ENCODE peak calls at places on chromosomes 3 and 15, in four cellular contexts. H, P, L and J are unnamed samples.

GRCh38 chr3:25587975-25588374 is 76.7 kb downstream of the TOP2B start:
- DNase-seq in H (no peak), P (no peak), L (no peak), J (no peak)

GRCh38 chr15:97783240-97783639 is 177.3 kb upstream of the ARRDC4 start:
- DNase-seq in H (no peak), P (no peak), L (no peak), J (no peak)

GRCh38 chr3:107241217-107241616 is 136.0 kb upstream of the CCDC54 start:
- DNase-seq in H (peak; percentile 32), P (peak; percentile 33), L (peak; percentile 28), J (peak; percentile 16)

GRCh38 chr3:160486459-160486869 is 36.9 kb upstream of the TRIM59 start:
- DNase-seq in H (no peak), P (peak; percentile 75), L (no peak), J (no peak)

GRCh38 chr3:176867681-176868663 is 329.3 kb downstream of the TBL1XR1 start:
- DNase-seq in H (peak; percentile 73), P (no peak), L (no peak), J (no peak)

GRCh38 chr15:58779554-58779953 is 8.5 kb downstream of the MINDY2 start:
- DNase-seq in H (no peak), P (no peak), L (no peak), J (no peak)

GRCh38 chr15:39605146-39605545 is 24.3 kb downstream of the THBS1 start:
- DNase-seq in H (no peak), P (no peak), L (no peak), J (no peak)

GRCh38 chr3:42032693-42033349 is 58.3 kb upstream of the TRAK1 start:
- DNase-seq in H (peak; percentile 45), P (peak; percentile 97), L (no peak), J (no peak)

GRCh38 chr3:194541483-194541882 is 54.7 kb upstream of the ATP13A3 start:
- DNase-seq in H (no peak), P (no peak), L (no peak), J (no peak)

GRCh38 chr3:89300976-89301375 is 193.6 kb downstream of the EPHA3 start:
- DNase-seq in H (no peak), P (no peak), L (no peak), J (no peak)

GRCh38 chr3:138950006-138950644 is 3.1 kb downstream of the FOXL2NB start:
- DNase-seq in H (no peak), P (peak; percentile 21), L (no peak), J (peak; percentile 11)

GRCh38 chr3:35602395-35602936 is 36.9 kb upstream of the ARPP21 start:
- DNase-seq in H (no peak), P (no peak), L (no peak), J (no peak)

GRCh38 chr3:94076055-94076454 is 13.2 kb downstream of the NSUN3 start:
- DNase-seq in H (no peak), P (no peak), L (no peak), J (no peak)

GRCh38 chr3:94311651-94312050 is 248.8 kb downstream of the NSUN3 start:
- DNase-seq in H (no peak), P (no peak), L (no peak), J (no peak)

GRCh38 chr3:107285197-107285596 is 92.0 kb upstream of the CCDC54 start:
- DNase-seq in H (no peak), P (peak; percentile 25), L (no peak), J (no peak)

GRCh38 chr3:146164951-146165350 is 4.0 kb upstream of the PLOD2 start:
- DNase-seq in H (no peak), P (no peak), L (no peak), J (no peak)

GRCh38 chr3:124075758-124076157 is 83.8 kb upstream of the ROPN1 start:
- DNase-seq in H (no peak), P (no peak), L (no peak), J (no peak)

DNA sequence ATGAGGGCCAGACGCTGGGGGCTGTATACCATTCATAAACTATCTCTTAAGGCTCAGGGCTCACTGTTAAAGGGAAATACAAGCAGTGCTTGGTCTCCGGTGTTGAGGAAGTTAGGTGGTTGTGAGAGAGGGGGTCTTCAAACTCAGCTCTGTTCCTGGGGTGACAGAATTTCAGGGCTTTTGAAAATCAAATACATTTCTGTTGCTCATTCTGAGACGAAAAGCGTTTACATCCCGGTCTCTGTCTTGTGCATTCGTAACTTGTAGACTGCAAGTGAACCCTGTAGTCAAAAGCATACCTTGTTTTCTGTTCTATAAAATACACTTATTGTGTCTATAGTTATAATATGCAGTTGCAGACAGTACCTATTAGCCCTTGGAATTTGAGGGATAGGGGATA is 1.7 kb downstream of the SLCO3A1 start:
- DNase-seq in H (no peak), P (no peak), L (no peak), J (no peak)
- H3K27ac ChIP-seq in H (peak overlapping the region; percentile 93), P (no peak overlapping the region), L (peak overlapping the region; percentile 80), J (peak overlapping the region; percentile 82)

DNA sequence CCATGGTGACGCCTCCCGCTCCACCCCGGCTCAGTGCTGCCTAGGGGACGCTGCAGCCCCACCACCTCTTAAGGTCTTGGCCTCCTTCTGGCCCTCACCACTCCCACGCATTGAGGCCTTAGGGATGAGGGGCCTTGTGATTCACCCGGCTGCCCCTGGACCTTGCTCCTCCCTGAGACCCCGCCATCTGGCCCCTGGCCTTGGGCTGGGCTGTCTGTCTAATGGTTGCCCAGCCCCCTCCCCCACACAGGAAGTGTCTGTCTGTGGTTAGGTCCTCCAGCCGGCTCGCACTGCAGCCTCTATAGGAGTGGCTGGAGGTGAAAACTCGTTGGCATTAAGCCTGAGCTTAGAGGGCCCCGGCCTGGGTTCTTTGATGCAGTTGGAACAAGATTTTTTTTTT is 21.5 kb upstream of the MTHFS start:
- DNase-seq in H (no peak), P (no peak), L (no peak), J (no peak)
- H3K9me3 ChIP-seq in H (peaks cover 44% of the 10 kb centered on the region), P (no peaks in the 10 kb centered on the region), L (no peaks in the 10 kb centered on the region), J (peaks cover 65% of the 10 kb centered on the region)

DNA sequence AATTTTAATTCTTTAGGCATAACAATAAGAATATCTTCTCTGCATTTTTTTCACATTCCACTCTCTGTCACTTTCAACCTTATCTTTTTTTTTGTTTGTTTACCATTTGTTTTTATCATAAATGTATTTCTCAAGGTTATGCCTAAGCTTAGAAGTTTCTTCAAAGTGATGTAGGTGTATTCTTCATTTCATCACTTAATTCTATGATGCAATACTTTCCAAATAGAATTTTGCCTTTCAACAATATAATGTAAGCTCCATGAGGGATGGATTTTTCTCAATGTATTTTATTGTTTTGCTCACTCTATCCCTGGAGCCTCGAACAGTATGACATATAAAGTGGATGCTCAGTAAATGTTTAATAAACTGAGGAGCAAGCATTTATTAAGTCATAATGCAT is 444.9 kb downstream of the EPHA6 start:
- DNase-seq in H (no peak), P (no peak), L (no peak), J (no peak)
- H3K4me3 ChIP-seq in H (no peak overlapping the region), P (no peak overlapping the region), L (no peak overlapping the region), J (no peak overlapping the region)

DNA sequence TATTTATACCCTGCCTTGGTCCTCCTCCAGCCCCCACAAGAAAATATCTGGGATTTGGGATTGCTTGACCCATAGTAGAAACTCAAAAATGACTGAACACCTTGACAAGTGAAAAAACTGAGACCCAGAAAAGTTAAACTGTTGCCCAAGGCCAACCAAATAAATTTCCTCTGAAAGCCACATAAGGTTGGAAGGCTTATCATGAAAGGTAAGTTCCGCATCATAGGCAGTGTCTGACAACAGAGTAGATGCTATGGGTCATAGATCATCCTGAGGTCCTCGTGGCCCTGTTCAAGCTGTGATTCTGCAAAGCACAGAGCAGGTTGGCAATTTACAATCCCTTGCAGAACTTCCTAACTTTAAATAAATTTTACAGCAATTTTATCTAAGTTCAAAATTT is 140.8 kb upstream of the TSC22D2 start:
- DNase-seq in H (no peak), P (no peak), L (no peak), J (no peak)
- H3K27ac ChIP-seq in H (no peak overlapping the region), P (no peak overlapping the region), L (no peak overlapping the region), J (no peak overlapping the region)